ENCODE peak calls at places on chromosomes 5 and 9, in four cellular contexts. K, J, Q and N are unnamed samples.

GRCh38 chr9:81600631-81601030 is 88.7 kb downstream of the TLE1 start:
- DNase-seq in K (no peak), J (no peak), Q (no peak), N (no peak)

GRCh38 chr5:176535101-176535654 is 2.0 kb downstream of the RNF44 start:
- DNase-seq in K (no peak), J (no peak), Q (no peak), N (no peak)

GRCh38 chr5:150223474-150223873 is 33.6 kb downstream of the SLC6A7 start:
- DNase-seq in K (no peak), J (no peak), Q (no peak), N (no peak)

GRCh38 chr5:61525573-61526142 is 193.6 kb downstream of the ZSWIM6 start:
- DNase-seq in K (no peak), J (no peak), Q (peak; percentile 35), N (no peak)

GRCh38 chr5:119359737-119360413 is 4.1 kb downstream of the TNFAIP8 start:
- DNase-seq in K (no peak), J (no peak), Q (no peak), N (no peak)

GRCh38 chr9:116262421-116262820 is 108.8 kb downstream of the PAPPA start:
- DNase-seq in K (no peak), J (no peak), Q (no peak), N (no peak)

GRCh38 chr5:88250010-88250409 is 18.6 kb downstream of the TMEM161B start:
- DNase-seq in K (no peak), J (no peak), Q (no peak), N (no peak)

GRCh38 chr9:111661802-111662491 is 542 bp downstream of the GNG10 start:
- DNase-seq in K (peak; percentile 30), J (peak; percentile 37), Q (no peak), N (peak; percentile 23)

GRCh38 chr5:143055596-143056330 is 285.6 kb downstream of the ARHGAP26 start:
- DNase-seq in K (no peak), J (no peak), Q (no peak), N (no peak)

GRCh38 chr9:5582835-5583195 is 46.1 kb upstream of the RIC1 start:
- DNase-seq in K (no peak), J (peak; percentile 22), Q (peak; percentile 44), N (no peak)

GRCh38 chr5:5523066-5523505 is 100.6 kb downstream of the ICE1 start:
- DNase-seq in K (no peak), J (no peak), Q (no peak), N (peak; percentile 32)

GRCh38 chr5:142845954-142846398 is 75.8 kb downstream of the ARHGAP26 start:
- DNase-seq in K (peak; percentile 38), J (no peak), Q (no peak), N (no peak)

GRCh38 chr5:79689541-79690466 is at the start of gene CMYA5:
- DNase-seq in K (peak; percentile 28), J (peak; percentile 68), Q (no peak), N (no peak)

GRCh38 chr5:78294250-78295034 is at the start of gene AP3B1:
- DNase-seq in K (peak; percentile 100), J (peak; percentile 100), Q (peak; percentile 97), N (peak; percentile 99)

GRCh38 chr5:78293856-78294249 is 645 bp downstream of the AP3B1 start:
- DNase-seq in K (no peak), J (no peak), Q (no peak), N (peak; percentile 9)

GRCh38 chr5:78291687-78292086 is 2.8 kb downstream of the AP3B1 start:
- DNase-seq in K (no peak), J (no peak), Q (no peak), N (no peak)

GRCh38 chr5:78300464-78301045 is 6.1 kb upstream of the AP3B1 start:
- DNase-seq in K (no peak), J (no peak), Q (no peak), N (no peak)

GRCh38 chr5:78295035-78295961 is 800 bp upstream of the AP3B1 start:
- DNase-seq in K (peak; percentile 67), J (peak; percentile 18), Q (no peak), N (peak; percentile 10)
- TF ChIP-seq CTCF in K (peak; percentile 51), J (peak; percentile 23), Q (peak; percentile 56), N (no peak)

DNA sequence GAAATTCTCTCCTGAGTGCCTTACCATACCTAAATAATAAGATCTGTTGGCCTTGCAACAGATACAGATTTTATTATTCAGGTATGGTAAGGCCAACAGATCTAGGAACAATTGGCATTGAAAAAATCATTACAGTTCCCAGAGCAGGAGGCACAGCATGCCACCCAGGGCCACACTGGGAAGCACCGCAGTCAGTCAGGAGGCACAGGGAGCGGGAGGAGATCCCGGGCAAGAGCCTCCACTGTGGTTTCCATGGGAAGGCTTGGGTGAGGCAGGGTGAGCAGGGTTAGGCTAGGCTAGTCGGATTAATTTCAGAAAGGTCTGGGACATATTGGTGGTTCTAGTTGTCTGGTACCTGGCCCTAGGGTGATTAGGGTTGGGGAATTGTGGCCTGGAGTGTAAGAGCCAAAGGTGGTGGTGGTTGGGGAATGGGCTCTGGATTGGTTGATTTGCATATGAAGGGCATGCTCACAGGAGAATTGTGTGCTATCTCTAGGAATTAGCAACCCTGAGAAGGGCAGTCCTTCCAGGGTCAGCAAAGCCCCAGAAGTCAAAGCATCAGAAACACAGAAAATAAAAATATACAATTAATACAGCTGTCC is 111.4 kb downstream of the PDE8B start:
- DNase-seq in K (no peak), J (no peak), Q (no peak), N (no peak)
- H3K27ac ChIP-seq in K (no peak overlapping the region), J (no peak overlapping the region), Q (no peak overlapping the region), N (no peak overlapping the region)

GRCh38 chr9:76203373-76203772 is 190.9 kb downstream of the RFK start:
- DNase-seq in K (peak; percentile 61), J (no peak), Q (no peak), N (no peak)

GRCh38 chr9:76200730-76201129 is 193.5 kb downstream of the RFK start:
- DNase-seq in K (no peak), J (no peak), Q (no peak), N (no peak)

GRCh38 chr9:76194896-76195295 is 199.3 kb downstream of the RFK start:
- DNase-seq in K (no peak), J (no peak), Q (no peak), N (no peak)

GRCh38 chr9:76200315-76200714 is 193.9 kb downstream of the RFK start:
- DNase-seq in K (no peak), J (no peak), Q (no peak), N (no peak)

GRCh38 chr9:76198336-76198735 is 195.9 kb downstream of the RFK start:
- DNase-seq in K (no peak), J (peak; percentile 26), Q (no peak), N (no peak)
- TF ChIP-seq CTCF in K (no peak), J (no peak), Q (no peak), N (no peak)

GRCh38 chr5:26877154-26877553 is 161.2 kb downstream of the CDH9 start:
- DNase-seq in K (no peak), J (no peak), Q (no peak), N (no peak)
- H3K27ac ChIP-seq in K (no peak overlapping the region), J (no peak overlapping the region), Q (no peak overlapping the region), N (no peak overlapping the region)

GRCh38 chr5:181044662-181045305 is 4.7 kb downstream of the BTNL9 start:
- DNase-seq in K (no peak), J (peak; percentile 53), Q (no peak), N (no peak)

GRCh38 chr5:181044093-181044599 is 4.1 kb downstream of the BTNL9 start:
- DNase-seq in K (no peak), J (no peak), Q (no peak), N (no peak)

GRCh38 chr5:181042036-181042435 is 2.0 kb downstream of the BTNL9 start:
- DNase-seq in K (no peak), J (no peak), Q (no peak), N (no peak)

GRCh38 chr5:181042722-181043121 is 2.7 kb downstream of the BTNL9 start:
- DNase-seq in K (no peak), J (no peak), Q (no peak), N (no peak)

DNA sequence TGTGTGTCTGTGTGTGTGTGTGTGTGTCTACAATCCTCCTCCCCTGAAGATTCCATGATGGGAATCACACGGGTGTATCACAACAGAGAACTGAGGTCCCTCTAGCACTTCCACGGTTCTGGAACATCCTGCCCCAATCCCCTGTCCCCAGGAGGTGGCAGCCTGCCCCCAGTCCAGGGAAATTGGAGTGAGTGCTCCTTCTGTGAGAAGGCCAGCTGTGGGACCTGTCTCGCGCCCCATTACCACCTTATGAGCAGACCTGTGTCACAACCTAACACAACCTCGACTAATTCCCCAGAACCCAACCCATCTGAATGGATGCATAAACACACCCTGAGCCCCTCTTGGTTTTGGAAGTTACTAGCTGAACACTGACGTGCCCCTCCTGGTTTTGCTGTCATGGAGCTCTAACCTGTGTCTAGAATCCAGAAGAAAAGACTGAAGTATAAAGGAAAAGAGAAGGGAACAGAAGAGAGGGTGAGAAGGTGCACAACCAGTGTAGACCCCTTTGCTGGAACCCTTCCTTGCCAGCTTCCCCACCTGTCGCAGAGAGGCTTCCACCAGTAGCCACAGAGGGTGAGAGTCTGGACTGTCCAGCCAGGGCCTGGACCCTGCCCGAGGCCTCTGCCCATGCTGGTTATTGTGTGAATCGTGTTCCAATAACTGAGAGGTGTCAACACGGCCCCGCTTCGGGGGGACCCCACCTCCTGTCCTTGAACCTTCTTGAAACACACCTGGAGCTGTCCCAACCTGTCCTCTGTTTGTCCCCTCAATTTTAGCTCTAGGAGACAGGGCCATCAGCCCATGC is 3.4 kb downstream of the BTNL9 start:
- DNase-seq in K (no peak), J (no peak), Q (no peak), N (no peak)
- TF ChIP-seq CTCF in K (no peak), J (peak; percentile 41), Q (no peak), N (no peak)

GRCh38 chr9:2127486-2127885 is 112.3 kb downstream of the SMARCA2 start:
- DNase-seq in K (no peak), J (no peak), Q (peak; percentile 20), N (no peak)
- H3K27ac ChIP-seq in K (peak overlapping the region; percentile 78), J (peak overlapping the region; percentile 72), Q (no peak overlapping the region), N (no peak overlapping the region)

DNA sequence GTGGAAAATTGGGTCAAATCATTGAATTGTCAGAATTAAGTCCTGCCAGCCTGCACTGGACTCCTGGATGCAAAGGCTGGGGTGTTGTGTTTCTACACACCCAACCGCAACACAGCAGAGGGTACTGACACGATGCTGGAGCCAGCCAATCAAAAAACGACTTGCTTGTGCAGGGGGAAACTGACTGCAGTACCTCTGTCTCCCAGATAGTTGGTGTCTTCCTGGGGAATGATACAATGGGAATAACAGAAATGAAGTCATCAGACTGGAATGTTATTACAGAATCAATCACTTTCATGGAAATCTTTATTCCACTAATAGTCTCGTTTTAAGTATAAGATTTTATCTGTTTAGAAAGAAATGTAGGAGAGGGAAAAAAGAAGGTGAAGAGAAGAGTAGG is 330.3 kb downstream of the MLLT3 start:
- DNase-seq in K (no peak), J (no peak), Q (peak; percentile 22), N (peak; percentile 16)
- TF ChIP-seq CTCF in K (no peak), J (no peak), Q (peak; percentile 62), N (peak; percentile 19)

GRCh38 chr5:35617435-35618296 is at the start of gene SPEF2:
- DNase-seq in K (peak; percentile 82), J (peak; percentile 78), Q (peak; percentile 88), N (peak; percentile 87)
- H3K27ac ChIP-seq in K (peak within 1 kb of the TSS; percentile 54), J (no peak within 1 kb of the TSS), Q (no peak within 1 kb of the TSS), N (no peak within 1 kb of the TSS)